ENCODE peak calls at places on chromosomes 7 and 10, in ten cellular contexts. One of them, this sample, is unnamed.
A peak's percentile ranks its signal among the peaks of the same experiment; 100 is the strongest.

GRCh38 chr7:153381275-153382119 is 621.9 kb downstream of the ACTR3B start:
- DNase-seq in heart left ventricle: peak; percentile 31
- DNase-seq in germinal center: no peak
- DNase-seq in lung microvascular endothelial cell: no peak
- DNase-seq in neuronal stem cell: peak; percentile 67
- DNase-seq in NCI-H69: peak; percentile 49
- DNase-seq in NCI-H2029 treated with DMSO at 0.1 percent for 48 hours: peak; percentile 1
- DNase-seq in T-helper 17 cell: no peak
- DNase-seq in WTC11: peak; percentile 10
- DNase-seq in myocyte: no peak
- DNase-seq in this sample: no peak

GRCh38 chr7:93461350-93461749 is 113.2 kb downstream of the CALCR start:
- DNase-seq in lung microvascular endothelial cell: no peak
- DNase-seq in heart left ventricle: no peak
- DNase-seq in T-helper 17 cell: no peak
- DNase-seq in WTC11: no peak
- DNase-seq in NCI-H2029 treated with DMSO at 0.1 percent for 48 hours: no peak
- DNase-seq in myocyte: peak; percentile 8
- DNase-seq in germinal center: no peak
- DNase-seq in neuronal stem cell: no peak
- DNase-seq in NCI-H69: peak; percentile 71
- DNase-seq in this sample: no peak

GRCh38 chr7:92178928-92179373 is at the start of gene LRRD1:
- DNase-seq in myocyte: peak; percentile 43
- DNase-seq in NCI-H69: peak; percentile 93
- DNase-seq in neuronal stem cell: peak; percentile 69
- DNase-seq in heart left ventricle: peak; percentile 85
- DNase-seq in germinal center: peak; percentile 90
- DNase-seq in WTC11: peak; percentile 97
- DNase-seq in NCI-H2029 treated with DMSO at 0.1 percent for 48 hours: peak; percentile 92
- DNase-seq in T-helper 17 cell: peak; percentile 94
- DNase-seq in lung microvascular endothelial cell: peak; percentile 90
- DNase-seq in this sample: peak; percentile 93

GRCh38 chr10:23155166-23155565 is 36.9 kb upstream of the PTF1A start:
- DNase-seq in germinal center: no peak
- DNase-seq in heart left ventricle: no peak
- DNase-seq in T-helper 17 cell: no peak
- DNase-seq in WTC11: no peak
- DNase-seq in myocyte: no peak
- DNase-seq in neuronal stem cell: no peak
- DNase-seq in NCI-H2029 treated with DMSO at 0.1 percent for 48 hours: no peak
- DNase-seq in NCI-H69: no peak
- DNase-seq in lung microvascular endothelial cell: no peak
- DNase-seq in this sample: no peak

GRCh38 chr7:79293655-79294142 is 159.8 kb downstream of the MAGI2 start:
- DNase-seq in WTC11: no peak
- DNase-seq in T-helper 17 cell: no peak
- DNase-seq in lung microvascular endothelial cell: no peak
- DNase-seq in germinal center: no peak
- DNase-seq in heart left ventricle: no peak
- DNase-seq in NCI-H69: peak; percentile 98
- DNase-seq in NCI-H2029 treated with DMSO at 0.1 percent for 48 hours: peak; percentile 52
- DNase-seq in neuronal stem cell: no peak
- DNase-seq in myocyte: no peak
- DNase-seq in this sample: no peak

GRCh38 chr7:28855538-28856217 is 102.5 kb downstream of the TRIL start:
- DNase-seq in NCI-H2029 treated with DMSO at 0.1 percent for 48 hours: no peak
- DNase-seq in T-helper 17 cell: no peak
- DNase-seq in myocyte: peak; percentile 23
- DNase-seq in germinal center: no peak
- DNase-seq in WTC11: no peak
- DNase-seq in heart left ventricle: no peak
- DNase-seq in lung microvascular endothelial cell: no peak
- DNase-seq in neuronal stem cell: no peak
- DNase-seq in NCI-H69: peak; percentile 60
- DNase-seq in this sample: no peak

GRCh38 chr10:131806646-131807317 is 94.0 kb upstream of the PPP2R2D start:
- DNase-seq in NCI-H2029 treated with DMSO at 0.1 percent for 48 hours: no peak
- DNase-seq in lung microvascular endothelial cell: no peak
- DNase-seq in heart left ventricle: no peak
- DNase-seq in WTC11: no peak
- DNase-seq in myocyte: no peak
- DNase-seq in neuronal stem cell: no peak
- DNase-seq in T-helper 17 cell: no peak
- DNase-seq in germinal center: no peak
- DNase-seq in NCI-H69: no peak
- DNase-seq in this sample: no peak

GRCh38 chr7:67955061-67955460 is 958.4 kb downstream of the TYW1 start:
- DNase-seq in heart left ventricle: no peak
- DNase-seq in NCI-H69: no peak
- DNase-seq in myocyte: no peak
- DNase-seq in germinal center: no peak
- DNase-seq in lung microvascular endothelial cell: no peak
- DNase-seq in NCI-H2029 treated with DMSO at 0.1 percent for 48 hours: no peak
- DNase-seq in WTC11: no peak
- DNase-seq in neuronal stem cell: no peak
- DNase-seq in T-helper 17 cell: no peak
- DNase-seq in this sample: no peak

GRCh38 chr10:30784521-30784895 is 155.0 kb upstream of the LYZL2 start:
- DNase-seq in germinal center: no peak
- DNase-seq in lung microvascular endothelial cell: peak; percentile 95
- DNase-seq in WTC11: no peak
- DNase-seq in NCI-H2029 treated with DMSO at 0.1 percent for 48 hours: no peak
- DNase-seq in T-helper 17 cell: no peak
- DNase-seq in NCI-H69: no peak
- DNase-seq in heart left ventricle: no peak
- DNase-seq in neuronal stem cell: no peak
- DNase-seq in myocyte: peak; percentile 65
- DNase-seq in this sample: no peak

GRCh38 chr10:72229261-72230251 is 13.5 kb upstream of the ASCC1 start:
- DNase-seq in myocyte: no peak
- DNase-seq in neuronal stem cell: no peak
- DNase-seq in heart left ventricle: no peak
- DNase-seq in NCI-H69: peak; percentile 91
- DNase-seq in T-helper 17 cell: no peak
- DNase-seq in lung microvascular endothelial cell: no peak
- DNase-seq in NCI-H2029 treated with DMSO at 0.1 percent for 48 hours: peak; percentile 69
- DNase-seq in WTC11: no peak
- DNase-seq in germinal center: no peak
- DNase-seq in this sample: no peak

GRCh38 chr10:97974526-97975525 is 55.6 kb downstream of the CRTAC1 start:
- DNase-seq in NCI-H2029 treated with DMSO at 0.1 percent for 48 hours: no peak
- DNase-seq in germinal center: no peak
- DNase-seq in lung microvascular endothelial cell: no peak
- DNase-seq in myocyte: no peak
- DNase-seq in neuronal stem cell: peak; percentile 21
- DNase-seq in NCI-H69: peak; percentile 56
- DNase-seq in heart left ventricle: no peak
- DNase-seq in T-helper 17 cell: no peak
- DNase-seq in WTC11: peak; percentile 43
- DNase-seq in this sample: no peak

GRCh38 chr10:30384791-30385201 is 35.7 kb upstream of the MTPAP start:
- DNase-seq in lung microvascular endothelial cell: peak; percentile 13
- DNase-seq in WTC11: peak; percentile 54
- DNase-seq in neuronal stem cell: no peak
- DNase-seq in NCI-H2029 treated with DMSO at 0.1 percent for 48 hours: peak; percentile 18
- DNase-seq in NCI-H69: peak; percentile 35
- DNase-seq in heart left ventricle: peak; percentile 44
- DNase-seq in myocyte: peak; percentile 76
- DNase-seq in T-helper 17 cell: no peak
- DNase-seq in germinal center: no peak
- DNase-seq in this sample: no peak

GRCh38 chr10:57992321-57993077 is 275.2 kb downstream of the IPMK start:
- DNase-seq in NCI-H69: peak; percentile 84
- DNase-seq in germinal center: no peak
- DNase-seq in myocyte: peak; percentile 39
- DNase-seq in WTC11: peak; percentile 11
- DNase-seq in heart left ventricle: no peak
- DNase-seq in neuronal stem cell: no peak
- DNase-seq in lung microvascular endothelial cell: no peak
- DNase-seq in T-helper 17 cell: no peak
- DNase-seq in NCI-H2029 treated with DMSO at 0.1 percent for 48 hours: no peak
- DNase-seq in this sample: no peak

GRCh38 chr7:113159746-113160339 is 41.5 kb upstream of the SMIM30 start:
- DNase-seq in heart left ventricle: no peak
- DNase-seq in NCI-H69: peak; percentile 80
- DNase-seq in neuronal stem cell: peak; percentile 29
- DNase-seq in T-helper 17 cell: no peak
- DNase-seq in NCI-H2029 treated with DMSO at 0.1 percent for 48 hours: peak; percentile 52
- DNase-seq in myocyte: peak; percentile 67
- DNase-seq in germinal center: peak; percentile 16
- DNase-seq in WTC11: peak; percentile 41
- DNase-seq in lung microvascular endothelial cell: peak; percentile 50
- DNase-seq in this sample: peak; percentile 35

GRCh38 chr10:47025540-47026300 is 114.5 kb downstream of the PTPN20 start:
- DNase-seq in lung microvascular endothelial cell: no peak
- DNase-seq in NCI-H2029 treated with DMSO at 0.1 percent for 48 hours: no peak
- DNase-seq in heart left ventricle: peak; percentile 33
- DNase-seq in myocyte: no peak
- DNase-seq in WTC11: no peak
- DNase-seq in germinal center: no peak
- DNase-seq in NCI-H69: no peak
- DNase-seq in neuronal stem cell: no peak
- DNase-seq in T-helper 17 cell: no peak
- DNase-seq in this sample: no peak

GRCh38 chr10:120460776-120461175 is 3.7 kb downstream of the PLPP4 start:
- DNase-seq in T-helper 17 cell: no peak
- DNase-seq in myocyte: peak; percentile 40
- DNase-seq in NCI-H69: no peak
- DNase-seq in neuronal stem cell: no peak
- DNase-seq in WTC11: no peak
- DNase-seq in lung microvascular endothelial cell: no peak
- DNase-seq in NCI-H2029 treated with DMSO at 0.1 percent for 48 hours: no peak
- DNase-seq in germinal center: no peak
- DNase-seq in heart left ventricle: no peak
- DNase-seq in this sample: no peak

GRCh38 chr7:110397927-110398660 is 692.8 kb upstream of the LRRN3 start:
- DNase-seq in myocyte: no peak
- DNase-seq in lung microvascular endothelial cell: no peak
- DNase-seq in NCI-H69: peak; percentile 67
- DNase-seq in WTC11: peak; percentile 16
- DNase-seq in neuronal stem cell: no peak
- DNase-seq in heart left ventricle: no peak
- DNase-seq in germinal center: no peak
- DNase-seq in NCI-H2029 treated with DMSO at 0.1 percent for 48 hours: no peak
- DNase-seq in T-helper 17 cell: no peak
- DNase-seq in this sample: no peak

This sample was measured in GM10248.